ENCODE peak calls at places on chromosomes 11 and 22, in four cellular contexts. One of them, this sample, is unnamed.

GRCh38 chr11:66626382-66626781 is 10.0 kb downstream of the RBM14 start:
- DNase-seq in adrenal gland: no peak
- DNase-seq in IMR-90: no peak
- DNase-seq in body of pancreas: no peak
- DNase-seq in this sample: no peak

GRCh38 chr11:10514713-10515112 is 26.3 kb downstream of the RNF141 start:
- DNase-seq in adrenal gland: no peak
- DNase-seq in IMR-90: peak
- DNase-seq in body of pancreas: no peak
- DNase-seq in this sample: no peak

GRCh38 chr11:24422371-24422770 is 74.5 kb upstream of the LUZP2 start:
- DNase-seq in adrenal gland: no peak
- DNase-seq in IMR-90: peak
- DNase-seq in body of pancreas: no peak
- DNase-seq in this sample: no peak

GRCh38 chr11:5620606-5621521 is 3.9 kb upstream of the TRIM34 start:
- DNase-seq in adrenal gland: no peak
- DNase-seq in IMR-90: peak
- DNase-seq in body of pancreas: peak
- DNase-seq in this sample: peak

GRCh38 chr11:135075740-135076139 is 663.7 kb upstream of the B3GAT1 start:
- DNase-seq in adrenal gland: peak
- DNase-seq in IMR-90: peak
- DNase-seq in body of pancreas: peak
- DNase-seq in this sample: no peak

GRCh38 chr11:9017773-9018172 is 14.0 kb upstream of the NRIP3 start:
- DNase-seq in adrenal gland: peak
- DNase-seq in IMR-90: peak
- DNase-seq in body of pancreas: peak
- DNase-seq in this sample: no peak

GRCh38 chr22:28711820-28712777 is 29.5 kb downstream of the CHEK2 start:
- DNase-seq in adrenal gland: no peak
- DNase-seq in IMR-90: peak
- DNase-seq in body of pancreas: no peak
- DNase-seq in this sample: peak

GRCh38 chr11:133898031-133898769 is 52.9 kb upstream of the SPATA19 start:
- DNase-seq in adrenal gland: no peak
- DNase-seq in IMR-90: no peak
- DNase-seq in body of pancreas: no peak
- DNase-seq in this sample: no peak

GRCh38 chr11:119751281-119752060 is 22.5 kb upstream of the NECTIN1 start:
- DNase-seq in adrenal gland: no peak
- DNase-seq in IMR-90: no peak
- DNase-seq in body of pancreas: no peak
- DNase-seq in this sample: no peak

GRCh38 chr22:41405588-41405987 is 23.8 kb downstream of the TEF start:
- DNase-seq in adrenal gland: no peak
- DNase-seq in IMR-90: no peak
- DNase-seq in body of pancreas: no peak
- DNase-seq in this sample: no peak

GRCh38 chr11:44866301-44866700 is 84.4 kb downstream of the TP53I11 start:
- DNase-seq in adrenal gland: no peak
- DNase-seq in IMR-90: no peak
- DNase-seq in body of pancreas: no peak
- DNase-seq in this sample: no peak

GRCh38 chr22:27620367-27621154 is 181.0 kb downstream of the MN1 start:
- DNase-seq in adrenal gland: no peak
- DNase-seq in IMR-90: no peak
- DNase-seq in body of pancreas: no peak
- DNase-seq in this sample: no peak

GRCh38 chr11:639324-639977 is 2.4 kb downstream of the DRD4 start:
- DNase-seq in adrenal gland: no peak
- DNase-seq in IMR-90: no peak
- DNase-seq in body of pancreas: no peak
- DNase-seq in this sample: no peak

GRCh38 chr11:65538915-65539374 is 14.1 kb downstream of the SCYL1 start:
- DNase-seq in adrenal gland: peak
- DNase-seq in IMR-90: no peak
- DNase-seq in body of pancreas: no peak
- DNase-seq in this sample: no peak

GRCh38 chr22:20128902-20129746 is 2.5 kb upstream of the ZDHHC8 start:
- DNase-seq in adrenal gland: peak
- DNase-seq in IMR-90: peak
- DNase-seq in body of pancreas: peak
- DNase-seq in this sample: no peak

GRCh38 chr11:133956650-133957633 is at the start of gene IGSF9B:
- DNase-seq in adrenal gland: peak
- DNase-seq in IMR-90: peak
- DNase-seq in body of pancreas: peak
- DNase-seq in this sample: no peak

GRCh38 chr11:117687776-117688175 is 109.2 kb downstream of the DSCAML1 start:
- DNase-seq in adrenal gland: no peak
- DNase-seq in IMR-90: no peak
- DNase-seq in body of pancreas: no peak
- DNase-seq in this sample: no peak

GRCh38 chr11:130400793-130401483 is 27.5 kb downstream of the ADAMTS8 start:
- DNase-seq in adrenal gland: peak
- DNase-seq in IMR-90: peak
- DNase-seq in body of pancreas: no peak
- DNase-seq in this sample: peak

GRCh38 chr11:78961938-78962701 is 387.5 kb upstream of the NARS2 start:
- DNase-seq in adrenal gland: peak
- DNase-seq in IMR-90: peak
- DNase-seq in body of pancreas: peak
- DNase-seq in this sample: no peak

GRCh38 chr11:15720460-15720859 is 605.7 kb downstream of the INSC start:
- DNase-seq in adrenal gland: no peak
- DNase-seq in IMR-90: peak
- DNase-seq in body of pancreas: no peak
- DNase-seq in this sample: no peak

GRCh38 chr11:126484266-126484665 is 128.8 kb downstream of the ST3GAL4 start:
- DNase-seq in adrenal gland: no peak
- DNase-seq in IMR-90: peak
- DNase-seq in body of pancreas: no peak
- DNase-seq in this sample: peak

GRCh38 chr11:20003357-20003756 is 156.9 kb downstream of the DBX1 start:
- DNase-seq in adrenal gland: no peak
- DNase-seq in IMR-90: no peak
- DNase-seq in body of pancreas: peak
- DNase-seq in this sample: no peak

GRCh38 chr11:65418431-65418680 is 4.2 kb upstream of the NEAT1 start:
- DNase-seq in adrenal gland: no peak
- DNase-seq in IMR-90: no peak
- DNase-seq in body of pancreas: no peak
- DNase-seq in this sample: no peak

GRCh38 chr11:31620434-31620833 is 110.9 kb downstream of the ELP4 start:
- DNase-seq in adrenal gland: no peak
- DNase-seq in IMR-90: no peak
- DNase-seq in body of pancreas: no peak
- DNase-seq in this sample: no peak

GRCh38 chr11:31625868-31626267 is 116.3 kb downstream of the ELP4 start:
- DNase-seq in adrenal gland: no peak
- DNase-seq in IMR-90: no peak
- DNase-seq in body of pancreas: no peak
- DNase-seq in this sample: no peak

DNA sequence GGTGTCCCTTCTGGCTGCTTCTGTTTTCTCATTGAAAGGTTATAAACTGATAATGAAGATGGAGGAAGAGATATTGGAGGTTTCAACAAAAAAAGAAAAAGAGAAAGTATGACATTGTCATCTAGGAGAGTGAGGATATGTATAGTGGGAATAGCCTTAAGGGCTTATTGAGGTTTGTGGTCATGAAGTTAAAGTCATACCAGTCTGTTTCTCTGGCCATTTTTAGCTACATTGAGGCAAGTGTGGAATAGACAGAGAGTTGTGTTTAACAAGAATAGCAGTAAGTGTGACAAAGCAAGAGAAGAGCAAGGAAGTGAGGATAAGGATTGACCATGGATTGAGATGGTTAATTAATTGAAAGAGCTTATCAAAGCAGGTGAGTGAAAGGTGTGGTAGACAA is 110.4 kb downstream of the ELP4 start:
- DNase-seq in adrenal gland: no peak
- DNase-seq in IMR-90: no peak
- DNase-seq in body of pancreas: no peak
- DNase-seq in this sample: no peak
- H3K4me3 ChIP-seq in adrenal gland: no peak
- H3K4me3 ChIP-seq in IMR-90: no peak
- H3K4me3 ChIP-seq in body of pancreas: no peak
- H3K4me3 ChIP-seq in this sample: no peak

GRCh38 chr11:132448334-132448995 is 1078.0 kb downstream of the NTM start:
- DNase-seq in adrenal gland: no peak
- DNase-seq in IMR-90: no peak
- DNase-seq in body of pancreas: no peak
- DNase-seq in this sample: no peak
- TF ChIP-seq CTCF in adrenal gland: no peak
- TF ChIP-seq CTCF in IMR-90: no peak
- TF ChIP-seq CTCF in body of pancreas: no peak
- TF ChIP-seq CTCF in this sample: no peak

DNA sequence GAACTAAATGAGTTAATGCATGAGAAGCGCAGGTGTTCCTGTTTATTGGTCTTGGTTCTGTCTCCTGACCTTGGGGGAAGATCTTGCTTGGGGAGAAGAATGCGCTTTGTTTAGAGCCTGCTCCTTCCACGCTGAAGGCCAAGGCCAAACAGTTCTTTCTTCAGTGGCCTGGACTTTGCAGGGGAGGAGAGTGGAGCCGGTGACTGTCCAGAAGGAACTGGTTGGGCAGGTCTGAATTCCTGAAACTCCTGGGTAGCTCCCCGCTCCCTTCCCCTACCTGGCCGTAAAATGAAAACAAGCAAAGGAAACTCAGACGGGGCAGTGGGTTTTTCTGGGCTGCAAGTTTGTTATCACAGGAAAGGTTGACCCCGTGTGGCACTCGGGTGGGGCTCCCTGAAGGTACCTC is 3.6 kb downstream of the ARHGAP8 start:
- DNase-seq in adrenal gland: no peak
- DNase-seq in IMR-90: no peak
- DNase-seq in body of pancreas: peak
- DNase-seq in this sample: no peak
- H3K4me3 ChIP-seq in adrenal gland: no peak
- H3K4me3 ChIP-seq in IMR-90: no peak
- H3K4me3 ChIP-seq in body of pancreas: no peak
- H3K4me3 ChIP-seq in this sample: no peak

GRCh38 chr11:103619480-103619879 is 417.0 kb upstream of the DDI1 start:
- DNase-seq in adrenal gland: no peak
- DNase-seq in IMR-90: no peak
- DNase-seq in body of pancreas: peak
- DNase-seq in this sample: no peak
- TF ChIP-seq CTCF in adrenal gland: no peak
- TF ChIP-seq CTCF in IMR-90: no peak
- TF ChIP-seq CTCF in body of pancreas: peak
- TF ChIP-seq CTCF in this sample: peak

This sample was measured in AG09309.